ENCODE peak calls at places on chromosome 9, in six cellular contexts. X, Y, J, Q, O and I are unnamed samples.

GRCh38 chr9:129650680-129651235 is 8.8 kb upstream of the ASB6 start:
- DNase-seq in Q (no peak), O (no peak), Y (no peak), J (no peak), X (no peak), I (no peak)

GRCh38 chr9:84542554-84542953 is 127.0 kb upstream of the NTRK2 start:
- DNase-seq in J (no peak), Y (no peak), X (no peak), Q (no peak), O (no peak), I (no peak)

GRCh38 chr9:128247191-128247803 is 28.5 kb downstream of the GOLGA2 start:
- DNase-seq in Y (no peak), X (peak), J (no peak), O (no peak), Q (no peak), I (no peak)

GRCh38 chr9:115164511-115164974 is 46.6 kb upstream of the TNC start:
- DNase-seq in O (peak), X (peak), Y (peak), Q (no peak), J (no peak), I (no peak)

GRCh38 chr9:127637322-127637847 is 25.3 kb downstream of the STXBP1 start:
- DNase-seq in Y (peak), X (peak), O (peak), Q (no peak), J (no peak), I (no peak)

GRCh38 chr9:134619456-134619982 is 22.1 kb upstream of the COL5A1 start:
- DNase-seq in Y (no peak), X (no peak), Q (peak), O (no peak), J (no peak), I (peak)

GRCh38 chr9:126925876-126926275 is 11.3 kb downstream of the RALGPS1 start:
- DNase-seq in Q (no peak), O (no peak), X (no peak), J (no peak), Y (no peak), I (no peak)

GRCh38 chr9:93670208-93671029 is 94.0 kb downstream of the PHF2 start:
- DNase-seq in O (no peak), X (peak), J (no peak), Q (peak), Y (peak), I (peak)

GRCh38 chr9:18255158-18255629 is 218.8 kb upstream of the ADAMTSL1 start:
- DNase-seq in O (peak), J (peak), Y (peak), X (peak), Q (peak), I (peak)

GRCh38 chr9:16526380-16526779 is 344.1 kb downstream of the BNC2 start:
- DNase-seq in J (no peak), Y (peak), O (no peak), Q (no peak), X (peak), I (no peak)

GRCh38 chr9:35553670-35554543 is 51.2 kb upstream of the TESK1 start:
- DNase-seq in X (peak), Y (peak), O (peak), Q (no peak), J (peak), I (no peak)

GRCh38 chr9:113621309-113621791 is 157.8 kb downstream of the RGS3 start:
- DNase-seq in X (peak), Y (peak), J (no peak), O (peak), Q (no peak), I (no peak)

GRCh38 chr9:113620377-113621161 is 157.0 kb downstream of the RGS3 start:
- DNase-seq in O (peak), Q (no peak), J (no peak), Y (peak), X (peak), I (no peak)

GRCh38 chr9:113620016-113620376 is 156.5 kb downstream of the RGS3 start:
- DNase-seq in O (no peak), X (no peak), J (no peak), Q (no peak), Y (no peak), I (no peak)

GRCh38 chr9:113617550-113617949 is 154.0 kb downstream of the RGS3 start:
- DNase-seq in J (no peak), Y (no peak), X (no peak), Q (no peak), O (no peak), I (no peak)

GRCh38 chr9:113619156-113619861 is 155.8 kb downstream of the RGS3 start:
- DNase-seq in J (no peak), O (no peak), Q (no peak), X (no peak), Y (no peak), I (no peak)
- TF ChIP-seq CTCF in J (no peak), O (no peak), Q (no peak), X (no peak), Y (no peak), I (no peak)

GRCh38 chr9:92455217-92455616 is 27.1 kb downstream of the ASPN start:
- DNase-seq in Q (no peak), O (no peak), Y (no peak), X (no peak), J (no peak), I (no peak)
- TF ChIP-seq CTCF in Q (no peak), O (peak), Y (peak), X (peak), J (peak), I (peak)

GRCh38 chr9:105690742-105691141 is 3.6 kb upstream of the TMEM38B start:
- DNase-seq in Q (no peak), J (no peak), X (peak), O (no peak), Y (peak), I (no peak)
- TF ChIP-seq CTCF in Q (no peak), J (peak), X (peak), O (peak), Y (peak), I (peak)

GRCh38 chr9:73183917-73184861 is 32.5 kb downstream of the ANXA1 start:
- DNase-seq in J (peak), X (peak), O (peak), Q (no peak), Y (peak), I (no peak)
- TF ChIP-seq CTCF in J (peak), X (no peak), O (peak), Q (peak), Y (peak), I (peak)

DNA sequence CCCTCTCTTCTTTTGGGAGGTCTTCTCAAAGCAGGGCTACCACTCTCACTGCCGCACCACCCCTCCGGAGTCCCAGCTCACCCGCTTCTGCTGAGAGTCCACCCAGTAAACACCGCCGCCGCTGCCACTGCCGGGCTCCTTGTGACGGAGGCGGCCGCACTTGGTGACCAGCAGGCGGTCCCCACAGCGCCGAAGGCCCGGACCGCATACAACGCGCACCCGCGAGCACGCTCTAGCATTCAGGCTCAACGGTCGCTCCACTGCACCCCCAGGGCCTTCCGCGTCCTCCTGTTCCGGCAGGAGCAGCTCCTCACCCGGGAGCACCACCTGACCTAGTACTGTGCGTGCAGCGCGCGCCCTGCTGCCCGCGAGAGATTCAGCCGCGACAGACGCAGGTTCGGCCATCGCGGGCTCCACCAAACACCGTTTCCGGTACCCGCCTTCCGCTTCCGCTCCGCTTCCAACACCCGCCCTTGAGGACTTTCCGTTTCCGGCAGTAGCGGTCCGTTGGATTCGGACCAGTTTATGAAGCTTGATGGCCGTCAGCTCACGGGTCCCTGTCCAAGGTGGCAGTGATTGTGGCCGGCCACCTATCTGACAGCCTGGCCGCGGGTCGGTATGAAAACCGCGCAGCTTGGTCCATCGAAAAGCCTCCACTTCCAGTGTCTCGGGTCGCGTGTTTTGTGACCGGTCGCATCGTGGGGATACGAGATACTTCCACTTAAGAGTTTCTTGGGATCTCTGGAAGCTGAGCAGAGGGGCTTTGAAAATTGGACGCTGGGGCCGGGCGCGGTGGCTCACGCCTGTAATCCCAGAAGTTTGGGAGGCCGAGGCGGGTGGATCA is at the start of gene EXOSC3:
- DNase-seq in Q (peak), X (peak), Y (peak), J (peak), O (peak), I (peak)
- TF ChIP-seq CTCF in Q (no peak), X (no peak), Y (no peak), J (no peak), O (peak), I (peak)

GRCh38 chr9:71268871-71269640 is 147.6 kb upstream of the TRPM3 start:
- DNase-seq in Y (no peak), Q (no peak), J (no peak), O (no peak), X (no peak), I (no peak)

GRCh38 chr9:71271602-71272001 is 150.2 kb upstream of the TRPM3 start:
- DNase-seq in X (no peak), J (no peak), O (no peak), Q (no peak), Y (no peak), I (no peak)

GRCh38 chr9:71270554-71270953 is 149.1 kb upstream of the TRPM3 start:
- DNase-seq in J (no peak), Y (no peak), X (peak), O (no peak), Q (no peak), I (no peak)

GRCh38 chr9:71273613-71274012 is 152.2 kb upstream of the TRPM3 start:
- DNase-seq in Q (no peak), X (no peak), Y (no peak), O (no peak), J (no peak), I (no peak)

GRCh38 chr9:71269859-71270258 is 148.4 kb upstream of the TRPM3 start:
- DNase-seq in X (no peak), Q (no peak), J (no peak), O (no peak), Y (no peak), I (no peak)
- TF ChIP-seq CTCF in X (no peak), Q (no peak), J (no peak), O (no peak), Y (no peak), I (no peak)

DNA sequence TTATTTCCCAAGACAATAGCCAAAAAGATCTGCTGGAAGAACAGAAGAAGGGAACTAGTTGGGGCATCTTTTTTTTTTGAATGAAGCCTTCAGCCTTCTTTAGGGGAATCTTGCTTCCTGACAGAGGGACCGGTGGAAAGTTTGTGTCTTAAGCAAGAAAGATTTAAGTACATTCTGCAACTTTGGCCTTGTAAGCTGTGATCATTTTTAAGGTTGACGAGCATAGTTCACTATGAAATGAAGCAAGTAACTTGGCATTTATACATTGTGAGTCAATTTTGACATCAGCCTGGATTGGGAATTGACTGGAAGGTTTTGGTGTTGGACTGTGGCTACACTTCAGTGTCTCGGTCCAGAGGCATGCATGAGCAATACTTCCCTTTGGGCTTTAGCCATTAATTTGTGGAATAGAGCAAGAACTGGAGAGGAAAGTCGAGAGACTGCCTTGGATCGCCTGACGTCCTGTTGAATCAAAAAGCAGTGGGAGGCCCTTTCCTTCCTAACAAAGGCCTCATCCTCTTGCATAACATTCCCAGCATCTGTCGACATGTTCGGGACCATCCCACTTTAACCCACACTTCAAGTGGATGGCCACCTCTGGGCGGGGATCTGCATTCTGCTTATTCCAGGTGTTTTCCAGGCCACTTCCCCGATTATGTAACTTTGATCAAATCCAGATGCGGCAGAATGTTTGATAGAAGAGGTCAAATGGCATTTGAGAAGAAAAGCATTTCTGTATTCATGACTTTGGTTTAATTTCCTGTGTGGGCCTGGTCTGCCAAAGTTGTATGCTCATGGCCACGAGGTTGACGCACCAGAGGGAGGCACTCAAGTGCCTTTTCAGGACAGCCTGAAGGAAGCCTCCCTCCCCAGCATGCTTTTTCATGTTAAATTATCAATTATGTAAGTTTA is 12.5 kb downstream of the ABL1 start:
- DNase-seq in Y (peak), J (no peak), O (peak), Q (no peak), X (peak), I (no peak)
- TF ChIP-seq CTCF in Y (peak), J (no peak), O (peak), Q (no peak), X (peak), I (peak)

GRCh38 chr9:121763131-121763530 is 111.7 kb downstream of the DAB2IP start:
- DNase-seq in J (no peak), Y (no peak), X (no peak), O (no peak), Q (no peak), I (no peak)

GRCh38 chr9:121757286-121757595 is 105.8 kb downstream of the DAB2IP start:
- DNase-seq in J (no peak), Y (no peak), O (no peak), X (no peak), Q (no peak), I (no peak)

GRCh38 chr9:121760571-121760970 is 109.1 kb downstream of the DAB2IP start:
- DNase-seq in O (no peak), Q (no peak), Y (no peak), X (no peak), J (no peak), I (no peak)

GRCh38 chr9:121758693-121759092 is 107.3 kb downstream of the DAB2IP start:
- DNase-seq in Q (no peak), Y (no peak), J (no peak), X (no peak), O (no peak), I (no peak)

GRCh38 chr9:121759996-121760395 is 108.6 kb downstream of the DAB2IP start:
- DNase-seq in Y (no peak), O (no peak), Q (no peak), X (no peak), J (no peak), I (no peak)
- TF ChIP-seq CTCF in Y (no peak), O (no peak), Q (no peak), X (no peak), J (no peak), I (no peak)